ENCODE peak calls at places on chromosomes 11 and 22, in four cellular contexts. L is SK-N-SH, Y is GM12878, M is HepG2. I is an unnamed sample.

GRCh38 chr11:111632798-111633197 is 30.5 kb downstream of the SIK2 start:
- DNase-seq in Y (no peak), L (peak), M (no peak), I (no peak)

GRCh38 chr11:65013130-65013691 is 749 bp upstream of the ARL2 start:
- DNase-seq in Y (no peak), L (peak), M (peak), I (no peak)

GRCh38 chr11:3984896-3985295 is 109.7 kb upstream of the RRM1 start:
- DNase-seq in M (no peak), Y (no peak), L (peak), I (peak)

GRCh38 chr22:31818481-31819392 is 64.9 kb downstream of the DEPDC5 start:
- DNase-seq in Y (no peak), L (no peak), M (no peak), I (no peak)

GRCh38 chr11:35583126-35583525 is 35.1 kb upstream of the FJX1 start:
- DNase-seq in Y (no peak), M (no peak), L (no peak), I (no peak)

GRCh38 chr11:122440783-122441701 is 214.5 kb upstream of the UBASH3B start:
- DNase-seq in M (no peak), Y (no peak), L (peak), I (no peak)

GRCh38 chr11:73414977-73415492 is 38.8 kb downstream of the RELT start:
- DNase-seq in M (no peak), Y (peak), L (no peak), I (no peak)

GRCh38 chr11:19337779-19338178 is 97.0 kb upstream of the E2F8 start:
- DNase-seq in L (no peak), M (no peak), Y (no peak), I (no peak)

GRCh38 chr11:10107522-10107921 is 186.5 kb downstream of the SBF2 start:
- DNase-seq in Y (no peak), M (no peak), L (no peak), I (no peak)

GRCh38 chr11:6438979-6439571 is 1.7 kb downstream of the HPX start:
- DNase-seq in L (peak), M (peak), Y (no peak), I (no peak)

GRCh38 chr11:35747638-35748037 is 85.1 kb downstream of the TRIM44 start:
- DNase-seq in Y (no peak), M (no peak), L (no peak), I (no peak)

GRCh38 chr22:20981787-20982562 is at the start of gene LZTR1:
- DNase-seq in L (peak), Y (peak), M (peak), I (peak)

GRCh38 chr22:29782061-29782845 is 15.1 kb downstream of the UQCR10 start:
- DNase-seq in L (no peak), Y (no peak), M (peak), I (no peak)

GRCh38 chr11:27541790-27542189 is 35.2 kb upstream of the LIN7C start:
- DNase-seq in Y (no peak), M (no peak), L (no peak), I (no peak)

GRCh38 chr22:27801616-27802388 is at the start of gene MN1:
- DNase-seq in M (no peak), L (peak), Y (no peak), I (no peak)

GRCh38 chr22:46433318-46433717 is 97.8 kb downstream of the TRMU start:
- DNase-seq in M (no peak), Y (no peak), L (no peak), I (no peak)

GRCh38 chr22:45164217-45165123 is 745 bp downstream of the NUP50 start:
- DNase-seq in L (peak), M (no peak), Y (no peak), I (no peak)

GRCh38 chr22:27274770-27275449 is 526.6 kb downstream of the MN1 start:
- DNase-seq in M (no peak), Y (no peak), L (no peak), I (no peak)

GRCh38 chr11:86558841-86559240 is 113.6 kb downstream of the ME3 start:
- DNase-seq in L (no peak), M (no peak), Y (no peak), I (no peak)

GRCh38 chr11:86558219-86558618 is 114.2 kb downstream of the ME3 start:
- DNase-seq in Y (no peak), L (no peak), M (no peak), I (no peak)

DNA sequence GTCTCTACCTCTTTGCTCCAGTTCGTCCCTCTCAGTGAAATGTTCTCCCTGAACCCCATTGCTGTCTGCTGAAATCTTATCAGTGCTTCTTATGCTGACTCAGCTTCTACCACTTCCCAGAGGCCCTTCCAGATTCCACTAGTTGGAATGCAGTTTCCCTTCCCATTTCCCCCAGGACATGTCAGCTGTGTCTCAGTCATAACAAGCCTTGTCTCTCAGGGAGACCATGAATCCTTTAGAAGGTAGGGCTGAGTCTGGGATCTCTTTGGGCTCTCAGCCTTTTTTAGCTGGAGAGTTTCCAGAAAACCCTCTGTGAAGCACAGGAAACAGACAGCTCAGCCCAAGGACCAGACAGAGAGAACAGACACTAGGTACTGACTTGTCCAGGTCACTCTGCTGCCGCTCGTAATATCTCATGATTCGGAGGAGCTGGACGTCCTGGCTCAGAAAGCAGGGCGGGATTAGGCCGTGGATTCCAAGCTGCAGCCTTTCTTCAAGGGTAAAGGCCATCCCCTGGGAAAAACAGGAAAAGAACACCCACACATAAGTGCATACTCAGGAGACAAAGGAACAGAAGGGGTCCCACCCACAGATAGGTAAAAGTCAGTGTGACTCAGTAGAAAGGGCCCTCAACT is 113.0 kb downstream of the ME3 start:
- DNase-seq in Y (no peak), M (no peak), L (no peak), I (no peak)
- TF ChIP-seq TCF12 in Y (no peak), M (no peak), L (no peak), I (no peak)

DNA sequence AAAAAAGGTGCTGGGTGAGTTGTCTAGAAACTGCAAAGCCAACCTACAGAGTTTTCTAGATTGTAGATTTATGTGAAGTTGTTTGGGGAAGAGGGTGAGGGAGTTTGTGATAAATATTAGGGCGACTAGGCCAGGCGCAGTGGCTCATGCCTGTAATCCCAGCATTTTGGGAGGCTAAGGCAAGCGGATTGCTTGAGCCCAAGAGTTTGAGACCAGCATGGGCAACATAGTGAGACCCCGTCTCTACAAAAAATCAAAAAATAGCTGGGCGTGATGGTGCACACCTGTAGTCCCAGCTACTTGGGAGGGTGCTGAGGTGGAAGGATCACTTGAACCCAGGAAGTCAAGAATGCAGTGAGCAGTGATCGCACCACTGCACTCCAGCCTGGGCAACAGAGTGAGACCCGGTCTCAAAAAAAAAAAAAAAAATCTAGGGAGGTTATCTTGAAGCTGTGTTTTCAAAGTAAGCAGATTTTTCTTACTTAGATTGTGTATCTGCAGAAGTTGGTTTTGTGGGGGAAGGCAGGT is 844 bp downstream of the APOL6 start:
- DNase-seq in Y (no peak), M (no peak), L (no peak), I (no peak)
- TF ChIP-seq TCF12 in Y (no peak), M (no peak), L (no peak), I (no peak)

GRCh38 chr22:38503021-38503420 is 3.1 kb downstream of the DDX17 start:
- DNase-seq in Y (no peak), M (no peak), L (no peak), I (no peak)

GRCh38 chr22:38506118-38506962 is at the start of gene DDX17:
- DNase-seq in M (peak), Y (peak), L (peak), I (peak)

GRCh38 chr22:38505595-38506117 is 455 bp downstream of the DDX17 start:
- DNase-seq in Y (no peak), L (peak), M (no peak), I (no peak)

GRCh38 chr22:38501797-38502672 is 4.1 kb downstream of the DDX17 start:
- DNase-seq in M (no peak), L (no peak), Y (no peak), I (no peak)

GRCh38 chr22:38504731-38505594 is 1.1 kb downstream of the DDX17 start:
- DNase-seq in L (peak), M (peak), Y (no peak), I (no peak)
- TF ChIP-seq TCF12 in L (no peak), M (no peak), Y (no peak), I (no peak)

GRCh38 chr22:39905686-39906085 is 4.8 kb downstream of the GRAP2 start:
- DNase-seq in Y (no peak), M (no peak), L (no peak), I (no peak)
- TF ChIP-seq TCF12 in Y (no peak), M (no peak), L (no peak), I (no peak)

DNA sequence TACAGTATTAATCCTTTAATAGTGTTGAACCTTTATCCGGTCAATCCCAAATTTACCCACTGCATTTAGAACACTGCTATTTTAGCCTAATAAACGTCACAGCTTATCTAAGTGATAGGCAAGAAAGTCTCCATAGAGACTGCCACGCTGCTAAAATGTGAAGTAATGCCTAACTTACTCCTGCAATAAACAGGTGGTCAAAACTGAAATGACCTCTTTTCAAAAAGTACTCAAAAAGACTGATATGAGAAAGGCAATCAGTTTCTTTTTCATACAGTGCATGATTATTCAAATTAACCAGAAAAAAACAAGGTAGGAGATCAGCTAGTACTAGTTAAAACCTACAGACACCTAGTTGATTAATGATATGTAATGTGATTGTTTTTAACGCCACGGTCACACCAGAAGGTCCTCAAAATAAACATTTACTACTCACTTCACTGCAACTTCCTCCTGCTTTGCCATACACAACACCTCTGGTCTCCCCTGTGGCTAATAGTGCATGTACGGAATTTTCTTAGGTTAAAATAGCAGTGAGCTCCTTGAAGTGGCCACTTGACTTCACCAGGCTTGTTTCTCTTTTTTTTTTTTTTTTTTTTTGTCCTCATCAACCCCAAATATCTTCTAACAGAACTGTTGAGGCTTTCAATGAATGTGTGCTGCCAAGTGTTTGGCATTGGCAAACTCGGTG is 8.8 kb downstream of the ATP5MG start:
- DNase-seq in M (no peak), L (no peak), Y (peak), I (no peak)
- TF ChIP-seq TCF12 in M (no peak), L (no peak), Y (no peak), I (no peak)

GRCh38 chr11:96430668-96431067 is 40.9 kb downstream of the JRKL start:
- DNase-seq in Y (no peak), M (no peak), L (no peak), I (no peak)

GRCh38 chr11:96424693-96425092 is 34.9 kb downstream of the JRKL start:
- DNase-seq in M (no peak), Y (no peak), L (no peak), I (no peak)

GRCh38 chr11:96426356-96427103 is 36.7 kb downstream of the JRKL start:
- DNase-seq in Y (no peak), M (peak), L (peak), I (no peak)
- TF ChIP-seq TCF12 in Y (no peak), M (no peak), L (no peak), I (no peak)

GRCh38 chr11:108819957-108820356 is 155.1 kb downstream of the DDX10 start:
- DNase-seq in L (no peak), M (no peak), Y (no peak), I (no peak)

GRCh38 chr11:108813086-108813485 is 148.2 kb downstream of the DDX10 start:
- DNase-seq in L (no peak), M (no peak), Y (no peak), I (no peak)

GRCh38 chr11:108824601-108825000 is 159.7 kb downstream of the DDX10 start:
- DNase-seq in Y (no peak), M (no peak), L (no peak), I (no peak)

GRCh38 chr11:108817971-108818370 is 153.1 kb downstream of the DDX10 start:
- DNase-seq in L (no peak), Y (no peak), M (peak), I (no peak)

DNA sequence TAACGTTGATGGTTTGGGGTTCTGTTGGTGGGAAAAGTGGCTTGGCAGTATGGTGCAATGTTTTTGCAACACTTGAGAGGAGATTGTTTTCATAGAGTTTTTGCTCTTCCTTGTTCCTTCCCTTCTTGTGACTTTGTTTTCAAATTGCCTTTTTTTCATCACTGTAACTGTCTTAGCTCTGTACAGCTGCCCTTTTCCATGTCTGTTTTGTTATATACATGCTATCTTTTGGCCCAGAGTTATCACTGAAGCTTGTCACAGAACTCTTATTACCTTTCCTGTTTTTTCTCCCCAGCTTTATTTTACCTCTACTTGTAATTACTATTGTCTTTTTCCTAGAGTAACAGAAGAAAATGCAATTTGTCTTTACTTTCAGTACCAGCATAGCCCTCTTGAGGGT is 154.1 kb downstream of the DDX10 start:
- DNase-seq in L (no peak), Y (no peak), M (no peak), I (no peak)
- TF ChIP-seq TCF12 in L (no peak), Y (no peak), M (no peak), I (no peak)

I was measured in H1.